ENCODE peak calls at places on chromosomes 5 and 9, in six cellular contexts. E, Y, L, K, W and U are unnamed samples.
A peak's percentile ranks its signal among the peaks of the same experiment; 100 is the strongest.

GRCh38 chr5:149550608-149551226 is 522 bp downstream of the CSNK1A1 start:
- DNase-seq in W (no peak), K (no peak), L (no peak), E (no peak), Y (no peak), U (peak; percentile 41)

GRCh38 chr9:134783699-134784039 is 96.9 kb upstream of the FCN2 start:
- DNase-seq in Y (no peak), W (no peak), E (no peak), L (no peak), K (peak; percentile 31), U (no peak)

GRCh38 chr5:36507332-36507952 is 99.0 kb upstream of the SLC1A3 start:
- DNase-seq in E (peak; percentile 48), K (peak; percentile 79), Y (peak; percentile 24), L (peak; percentile 81), W (peak; percentile 66), U (peak; percentile 86)

GRCh38 chr9:134551657-134552348 is 89.8 kb upstream of the COL5A1 start:
- DNase-seq in W (no peak), L (no peak), Y (no peak), K (peak; percentile 65), E (no peak), U (no peak)

GRCh38 chr9:125621170-125621569 is 85.8 kb downstream of the MAPKAP1 start:
- DNase-seq in K (no peak), E (no peak), W (no peak), Y (no peak), L (no peak), U (no peak)

GRCh38 chr5:108629779-108630178 is 117.9 kb upstream of the FER start:
- DNase-seq in K (no peak), E (no peak), W (no peak), L (no peak), Y (no peak), U (no peak)

GRCh38 chr5:96175090-96175489 is 213.4 kb upstream of the ELL2 start:
- DNase-seq in L (no peak), Y (no peak), W (no peak), E (no peak), K (peak; percentile 23), U (no peak)

GRCh38 chr5:99453181-99453580 is 524.4 kb upstream of the CHD1 start:
- DNase-seq in L (no peak), K (no peak), E (no peak), Y (no peak), W (no peak), U (no peak)

GRCh38 chr5:158601118-158601517 is 498.6 kb downstream of the EBF1 start:
- DNase-seq in K (no peak), L (no peak), W (no peak), E (no peak), Y (no peak), U (no peak)

GRCh38 chr9:137607141-137607857 is 1.8 kb downstream of the ARRDC1 start:
- DNase-seq in W (no peak), Y (no peak), L (no peak), K (peak; percentile 75), E (no peak), U (no peak)

GRCh38 chr5:76514254-76514653 is 108.9 kb downstream of the F2RL2 start:
- DNase-seq in E (no peak), Y (no peak), K (no peak), W (no peak), L (no peak), U (no peak)

GRCh38 chr9:107712390-107712789 is 222.8 kb upstream of the KLF4 start:
- DNase-seq in W (no peak), L (no peak), Y (no peak), E (no peak), K (peak; percentile 74), U (no peak)

GRCh38 chr9:87276851-87277251 is 220.8 kb upstream of the DAPK1 start:
- DNase-seq in W (no peak), K (no peak), E (no peak), Y (no peak), L (no peak), U (no peak)

GRCh38 chr9:27196383-27196782 is 87.4 kb downstream of the TEK start:
- DNase-seq in L (no peak), E (no peak), Y (no peak), K (no peak), W (no peak), U (no peak)

GRCh38 chr9:105994970-105995369 is 300.6 kb downstream of the TMEM38B start:
- DNase-seq in E (no peak), K (peak; percentile 39), W (no peak), Y (no peak), L (no peak), U (no peak)

GRCh38 chr5:10460252-10460906 is 18.7 kb downstream of the ROPN1L start:
- DNase-seq in Y (no peak), E (no peak), K (no peak), W (no peak), L (no peak), U (peak; percentile 67)

GRCh38 chr9:131361202-131361833 is 32.6 kb upstream of the PRRC2B start:
- DNase-seq in L (no peak), E (no peak), Y (no peak), K (no peak), W (no peak), U (no peak)

GRCh38 chr9:38622083-38622674 is 1.8 kb upstream of the ANKRD18A start:
- DNase-seq in E (no peak), W (no peak), Y (no peak), L (peak; percentile 58), K (peak; percentile 66), U (peak; percentile 26)